ENCODE peak calls at places on chromosomes 13 and 19, in seven cellular contexts. Y, N, O, S, D, J and K are unnamed samples. For H3K9me3, the result is how much of the 10 kb centered on the place peaks cover.

GRCh38 chr13:78660130-78660857 is 1.3 kb upstream of the OBI1 start:
- DNase-seq in Y (no peak), N (peak), O (peak), S (no peak), D (no peak), J (no peak), K (no peak)

GRCh38 chr19:44745386-44745831 is 3.1 kb upstream of the BCL3 start:
- DNase-seq in Y (no peak), N (peak), O (peak), S (peak), D (no peak), J (peak), K (no peak)

GRCh38 chr19:41324921-41325639 is 15.1 kb downstream of the CCDC97 start:
- DNase-seq in Y (peak), N (peak), O (peak), S (peak), D (no peak), J (no peak), K (no peak)

GRCh38 chr13:62119739-62120700 is 704.4 kb upstream of the PCDH20 start:
- DNase-seq in Y (no peak), N (peak), O (no peak), S (peak), D (no peak), J (peak), K (no peak)

GRCh38 chr19:35380450-35381124 is 9.7 kb downstream of the GPR42 start:
- DNase-seq in Y (no peak), N (no peak), O (no peak), S (no peak), D (no peak), J (no peak), K (no peak)

GRCh38 chr19:38656171-38656981 is 8.9 kb downstream of the ACTN4 start:
- DNase-seq in Y (no peak), N (peak), O (no peak), S (peak), D (no peak), J (no peak), K (no peak)

GRCh38 chr13:109479534-109479933 is 306.8 kb downstream of the IRS2 start:
- DNase-seq in Y (no peak), N (no peak), O (no peak), S (no peak), D (no peak), J (no peak), K (no peak)

GRCh38 chr19:47280183-47280797 is 5.6 kb downstream of the INAFM1 start:
- DNase-seq in Y (no peak), N (no peak), O (no peak), S (no peak), D (no peak), J (peak), K (no peak)

GRCh38 chr13:107069107-107069776 is 501.3 kb upstream of the ARGLU1 start:
- DNase-seq in Y (no peak), N (peak), O (no peak), S (peak), D (no peak), J (no peak), K (no peak)

GRCh38 chr19:3196064-3196932 is 10.6 kb downstream of the NCLN start:
- DNase-seq in Y (no peak), N (no peak), O (no peak), S (no peak), D (no peak), J (no peak), K (no peak)

GRCh38 chr19:35760711-35761349 is 2.9 kb downstream of the PROSER3 start:
- DNase-seq in Y (no peak), N (no peak), O (no peak), S (no peak), D (no peak), J (no peak), K (no peak)

GRCh38 chr13:76389321-76389720 is 496.9 kb downstream of the KCTD12 start:
- DNase-seq in Y (no peak), N (no peak), O (no peak), S (no peak), D (no peak), J (no peak), K (no peak)

GRCh38 chr13:27005556-27005955 is 166.1 kb downstream of the USP12 start:
- DNase-seq in Y (no peak), N (no peak), O (no peak), S (no peak), D (no peak), J (peak), K (no peak)

GRCh38 chr13:106349080-106349841 is 186.2 kb downstream of the EFNB2 start:
- DNase-seq in Y (no peak), N (no peak), O (peak), S (peak), D (no peak), J (no peak), K (peak)

GRCh38 chr13:69796256-69796655 is 311.4 kb upstream of the ATXN8OS start:
- DNase-seq in Y (no peak), N (no peak), O (no peak), S (no peak), D (no peak), J (peak), K (no peak)

GRCh38 chr13:85520445-85520844 is 278.8 kb downstream of the SLITRK6 start:
- DNase-seq in Y (no peak), N (peak), O (no peak), S (peak), D (no peak), J (no peak), K (no peak)

GRCh38 chr19:4140237-4140711 is 13.2 kb upstream of the CREB3L3 start:
- DNase-seq in Y (no peak), N (peak), O (peak), S (peak), D (no peak), J (peak), K (no peak)

GRCh38 chr19:1999856-2000515 is 15.5 kb downstream of the BTBD2 start:
- DNase-seq in Y (no peak), N (no peak), O (no peak), S (no peak), D (no peak), J (no peak), K (no peak)

GRCh38 chr13:50529154-50529882 is 314.2 kb downstream of the DLEU7 start:
- DNase-seq in Y (peak), N (peak), O (peak), S (peak), D (no peak), J (peak), K (peak)

GRCh38 chr13:102386461-102386860 is 15.4 kb downstream of the FGF14 start:
- DNase-seq in Y (no peak), N (no peak), O (no peak), S (no peak), D (no peak), J (no peak), K (no peak)

GRCh38 chr19:566403-566802 is 6.0 kb upstream of the BSG start:
- DNase-seq in Y (no peak), N (peak), O (no peak), S (peak), D (no peak), J (peak), K (no peak)

GRCh38 chr13:79393564-79394249 is 12.3 kb downstream of the RBM26 start:
- DNase-seq in Y (no peak), N (no peak), O (no peak), S (no peak), D (peak), J (peak), K (no peak)

GRCh38 chr19:1942078-1942933 is 1.3 kb downstream of the CSNK1G2 start:
- DNase-seq in Y (no peak), N (peak), O (peak), S (peak), D (peak), J (peak), K (peak)

GRCh38 chr19:15195381-15195964 is 5.3 kb downstream of the NOTCH3 start:
- DNase-seq in Y (peak), N (peak), O (peak), S (peak), D (no peak), J (peak), K (no peak)

GRCh38 chr13:97030705-97031452 is 36.6 kb upstream of the OXGR1 start:
- DNase-seq in Y (no peak), N (peak), O (no peak), S (peak), D (no peak), J (peak), K (no peak)

GRCh38 chr13:65744761-65745160 is 1485.4 kb downstream of the PCDH9 start:
- DNase-seq in Y (no peak), N (peak), O (no peak), S (peak), D (no peak), J (no peak), K (no peak)

GRCh38 chr13:98214707-98215106 is 37.6 kb upstream of the RNF113B start:
- DNase-seq in Y (no peak), N (no peak), O (peak), S (no peak), D (no peak), J (no peak), K (no peak)

GRCh38 chr13:79870123-79870522 is 389.2 kb downstream of the NDFIP2 start:
- DNase-seq in Y (no peak), N (peak), O (no peak), S (peak), D (no peak), J (peak), K (no peak)

GRCh38 chr13:75173457-75174356 is 308.3 kb downstream of the TBC1D4 start:
- DNase-seq in Y (no peak), N (no peak), O (no peak), S (no peak), D (no peak), J (peak), K (no peak)

DNA sequence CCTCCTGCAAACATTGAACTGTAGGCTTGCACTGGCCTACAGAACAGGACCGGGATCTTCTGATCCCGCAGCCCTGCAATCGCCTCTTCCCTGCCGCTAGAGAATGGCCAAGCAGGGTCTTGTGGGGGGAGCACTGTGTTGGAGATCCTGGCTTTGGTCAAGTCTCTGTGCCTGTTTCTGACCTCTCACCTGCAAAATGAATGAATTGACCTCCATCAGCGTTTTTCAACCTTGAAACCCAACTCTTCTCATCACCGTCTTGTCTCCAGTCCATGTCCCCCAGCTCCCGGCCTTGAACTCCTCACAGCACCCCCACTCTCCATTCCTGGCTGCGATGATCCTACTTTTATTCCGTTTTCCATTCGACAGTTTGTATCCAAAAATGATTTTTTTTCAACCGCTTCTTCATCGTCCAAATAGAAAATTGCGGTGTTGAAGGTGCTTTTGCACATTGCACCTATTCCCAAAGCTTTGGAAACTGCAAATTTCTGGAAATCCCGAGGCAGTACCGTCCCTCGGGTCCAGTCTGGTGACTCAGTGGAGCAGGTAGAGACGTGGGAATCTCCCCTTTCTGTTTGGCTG is 2.0 kb downstream of the MYO9B start:
- DNase-seq in Y (no peak), N (no peak), O (no peak), S (no peak), D (no peak), J (no peak), K (no peak)
- H3K4me3 ChIP-seq in Y (peak), N (peak), O (no peak), S (no peak), D (peak), J (no peak), K (no peak)

GRCh38 chr19:58009666-58010301 is 7.2 kb upstream of the ZNF606 start:
- DNase-seq in Y (peak), N (peak), O (peak), S (peak), D (no peak), J (peak), K (peak)
- H3K9me3 ChIP-seq in Y (half or more), N (under half), O (under half), S (half or more), D (half or more), J (under half), K (under half)

GRCh38 chr13:114128348-114128623 is 4.1 kb downstream of the RASA3 start:
- DNase-seq in Y (no peak), N (no peak), O (no peak), S (no peak), D (no peak), J (no peak), K (no peak)
- H3K4me3 ChIP-seq in Y (peak), N (no peak), O (no peak), S (no peak), D (peak), J (no peak), K (no peak)

GRCh38 chr13:114227528-114227927 is 7.2 kb upstream of the CDC16 start:
- DNase-seq in Y (no peak), N (no peak), O (no peak), S (no peak), D (no peak), J (no peak), K (no peak)
- H3K9me3 ChIP-seq in Y (under half), N (under half), O (under half), S (under half), D (under half), J (under half), K (under half)

GRCh38 chr19:13979224-13979623 is 26.9 kb downstream of the RFX1 start:
- DNase-seq in Y (no peak), N (no peak), O (no peak), S (no peak), D (no peak), J (no peak), K (no peak)
- H3K4me3 ChIP-seq in Y (peak), N (no peak), O (peak), S (no peak), D (peak), J (no peak), K (no peak)

GRCh38 chr19:37563518-37563917 is 31.1 kb downstream of the ZNF571 start:
- DNase-seq in Y (no peak), N (no peak), O (no peak), S (no peak), D (no peak), J (no peak), K (no peak)
- H3K9me3 ChIP-seq in Y (under half), N (under half), O (under half), S (half or more), D (under half), J (half or more), K (under half)